ENCODE peak calls at places on chromosomes 7 and 10, in four cellular contexts. One of them, this sample, is unnamed. For H3K27me3, the result is how much of the 10 kb centered on the place peaks cover.

GRCh38 chr10:70901276-70901878 is 13.0 kb upstream of the PCBD1 start:
- DNase-seq in SJSA1: no peak
- DNase-seq in CD8-positive, alpha-beta memory T cell: no peak
- DNase-seq in GM23248: no peak
- DNase-seq in this sample: no peak

GRCh38 chr7:134254311-134254710 is 62.4 kb downstream of the SLC35B4 start:
- DNase-seq in SJSA1: no peak
- DNase-seq in CD8-positive, alpha-beta memory T cell: no peak
- DNase-seq in GM23248: peak
- DNase-seq in this sample: no peak

GRCh38 chr7:85065888-85066485 is 120.9 kb downstream of the SEMA3D start:
- DNase-seq in SJSA1: peak
- DNase-seq in CD8-positive, alpha-beta memory T cell: no peak
- DNase-seq in GM23248: no peak
- DNase-seq in this sample: no peak

GRCh38 chr10:94133239-94133638 is 139.5 kb downstream of the PLCE1 start:
- DNase-seq in SJSA1: no peak
- DNase-seq in CD8-positive, alpha-beta memory T cell: no peak
- DNase-seq in GM23248: no peak
- DNase-seq in this sample: no peak

GRCh38 chr7:128347573-128348147 is 4.0 kb upstream of the RBM28 start:
- DNase-seq in SJSA1: peak
- DNase-seq in CD8-positive, alpha-beta memory T cell: peak
- DNase-seq in GM23248: peak
- DNase-seq in this sample: peak

GRCh38 chr7:87398441-87398840 is 53.0 kb downstream of the CROT start:
- DNase-seq in SJSA1: no peak
- DNase-seq in CD8-positive, alpha-beta memory T cell: no peak
- DNase-seq in GM23248: peak
- DNase-seq in this sample: no peak

GRCh38 chr7:4759211-4759610 is 16.2 kb upstream of the AP5Z1 start:
- DNase-seq in SJSA1: no peak
- DNase-seq in CD8-positive, alpha-beta memory T cell: no peak
- DNase-seq in GM23248: no peak
- DNase-seq in this sample: no peak

GRCh38 chr7:92714767-92715166 is 121.6 kb downstream of the CDK6 start:
- DNase-seq in SJSA1: peak
- DNase-seq in CD8-positive, alpha-beta memory T cell: no peak
- DNase-seq in GM23248: no peak
- DNase-seq in this sample: no peak

GRCh38 chr10:112304460-112304859 is 21.3 kb downstream of the TECTB start:
- DNase-seq in SJSA1: no peak
- DNase-seq in CD8-positive, alpha-beta memory T cell: no peak
- DNase-seq in GM23248: peak
- DNase-seq in this sample: no peak

GRCh38 chr10:103481974-103482531 is 3.0 kb upstream of the CALHM3 start:
- DNase-seq in SJSA1: no peak
- DNase-seq in CD8-positive, alpha-beta memory T cell: no peak
- DNase-seq in GM23248: peak
- DNase-seq in this sample: peak

GRCh38 chr10:78339251-78339650 is 305.6 kb downstream of the RPS24 start:
- DNase-seq in SJSA1: no peak
- DNase-seq in CD8-positive, alpha-beta memory T cell: no peak
- DNase-seq in GM23248: no peak
- DNase-seq in this sample: no peak

GRCh38 chr7:106009511-106010226 is 46.6 kb downstream of the CDHR3 start:
- DNase-seq in SJSA1: peak
- DNase-seq in CD8-positive, alpha-beta memory T cell: peak
- DNase-seq in GM23248: peak
- DNase-seq in this sample: peak

GRCh38 chr7:27104244-27105149 is 2.0 kb upstream of the HOXA2 start:
- DNase-seq in SJSA1: no peak
- DNase-seq in CD8-positive, alpha-beta memory T cell: no peak
- DNase-seq in GM23248: no peak
- DNase-seq in this sample: no peak

GRCh38 chr10:79593377-79593776 is 17.4 kb upstream of the SFTPA1 start:
- DNase-seq in SJSA1: no peak
- DNase-seq in CD8-positive, alpha-beta memory T cell: no peak
- DNase-seq in GM23248: no peak
- DNase-seq in this sample: no peak

GRCh38 chr7:158001621-158002320 is 585.9 kb downstream of the PTPRN2 start:
- DNase-seq in SJSA1: no peak
- DNase-seq in CD8-positive, alpha-beta memory T cell: no peak
- DNase-seq in GM23248: no peak
- DNase-seq in this sample: no peak

GRCh38 chr7:2924866-2925840 is 81.0 kb upstream of the GNA12 start:
- DNase-seq in SJSA1: no peak
- DNase-seq in CD8-positive, alpha-beta memory T cell: peak
- DNase-seq in GM23248: no peak
- DNase-seq in this sample: no peak

GRCh38 chr10:95327367-95327766 is 36.6 kb upstream of the PDLIM1 start:
- DNase-seq in SJSA1: no peak
- DNase-seq in CD8-positive, alpha-beta memory T cell: no peak
- DNase-seq in GM23248: no peak
- DNase-seq in this sample: peak

GRCh38 chr10:30491204-30491603 is 57.2 kb downstream of the MAP3K8 start:
- DNase-seq in SJSA1: no peak
- DNase-seq in CD8-positive, alpha-beta memory T cell: no peak
- DNase-seq in GM23248: peak
- DNase-seq in this sample: no peak

GRCh38 chr10:133224861-133225366 is 5.1 kb upstream of the UTF1 start:
- DNase-seq in SJSA1: no peak
- DNase-seq in CD8-positive, alpha-beta memory T cell: no peak
- DNase-seq in GM23248: no peak
- DNase-seq in this sample: no peak

GRCh38 chr7:30594055-30594539 is 581 bp upstream of the GARS1 start:
- DNase-seq in SJSA1: no peak
- DNase-seq in CD8-positive, alpha-beta memory T cell: no peak
- DNase-seq in GM23248: peak
- DNase-seq in this sample: peak
- H3K4me3 ChIP-seq in SJSA1: peak
- H3K4me3 ChIP-seq in CD8-positive, alpha-beta memory T cell: peak
- H3K4me3 ChIP-seq in GM23248: peak
- H3K4me3 ChIP-seq in this sample: peak

GRCh38 chr10:43323245-43323644 is 48.2 kb upstream of the FXYD4 start:
- DNase-seq in SJSA1: no peak
- DNase-seq in CD8-positive, alpha-beta memory T cell: no peak
- DNase-seq in GM23248: no peak
- DNase-seq in this sample: no peak
- H3K27me3 ChIP-seq in SJSA1: under half
- H3K27me3 ChIP-seq in CD8-positive, alpha-beta memory T cell: under half
- H3K27me3 ChIP-seq in GM23248: under half
- H3K27me3 ChIP-seq in this sample: under half

DNA sequence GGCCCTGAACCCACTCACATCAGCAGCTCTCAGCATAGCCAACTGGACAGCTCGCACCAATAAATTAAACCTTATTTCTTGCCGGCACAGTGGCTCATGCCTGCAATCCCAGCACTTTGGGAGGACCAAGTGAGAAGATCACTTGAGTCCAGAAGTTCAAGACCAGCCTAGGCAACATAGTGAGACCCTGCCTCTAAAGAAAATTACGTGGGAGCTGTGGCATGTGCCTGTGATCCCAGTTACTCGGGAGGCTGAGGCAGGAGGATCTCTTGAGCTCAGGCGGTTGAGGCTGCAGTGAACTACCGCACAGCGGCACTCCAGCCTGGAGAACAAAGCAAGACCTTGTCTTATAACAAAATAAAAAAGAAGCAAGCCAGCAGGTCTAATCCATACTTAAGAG is 75.7 kb downstream of the SEPTIN14 start:
- DNase-seq in SJSA1: no peak
- DNase-seq in CD8-positive, alpha-beta memory T cell: no peak
- DNase-seq in GM23248: no peak
- DNase-seq in this sample: no peak
- H3K27ac ChIP-seq in SJSA1: no peak
- H3K27ac ChIP-seq in CD8-positive, alpha-beta memory T cell: no peak
- H3K27ac ChIP-seq in GM23248: no peak
- H3K27ac ChIP-seq in this sample: no peak

DNA sequence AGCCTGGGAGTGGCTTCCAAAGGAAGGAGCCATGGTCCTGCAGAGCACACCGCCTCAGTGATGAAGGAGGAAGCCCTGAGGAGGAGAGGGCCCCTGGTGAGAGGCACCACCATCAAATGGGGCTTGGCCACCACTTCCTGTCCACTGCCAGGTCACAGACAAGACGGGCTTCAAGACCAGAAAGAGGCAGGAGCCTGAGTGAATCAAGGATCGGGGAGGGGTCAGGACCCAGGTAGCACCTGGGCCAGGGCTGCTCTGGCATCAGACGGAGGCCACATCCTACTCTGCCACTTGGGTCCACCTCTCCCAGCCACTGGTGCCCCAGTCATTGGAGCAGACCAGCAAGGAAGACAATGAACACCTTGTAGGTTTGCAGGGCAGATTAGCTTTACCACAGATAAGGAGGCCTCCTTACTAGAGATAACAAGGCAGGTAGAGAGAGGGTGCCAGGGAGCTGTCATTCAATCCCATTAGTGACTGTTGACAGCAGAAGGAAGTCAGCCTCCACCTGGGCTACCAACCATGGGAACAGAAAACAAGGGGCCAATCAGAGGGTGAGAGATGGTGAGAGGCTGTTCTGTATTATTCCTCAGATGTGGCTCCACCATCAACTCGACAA is 143.4 kb downstream of the TNS3 start:
- DNase-seq in SJSA1: no peak
- DNase-seq in CD8-positive, alpha-beta memory T cell: no peak
- DNase-seq in GM23248: no peak
- DNase-seq in this sample: no peak
- H3K4me3 ChIP-seq in SJSA1: no peak
- H3K4me3 ChIP-seq in CD8-positive, alpha-beta memory T cell: no peak
- H3K4me3 ChIP-seq in GM23248: no peak
- H3K4me3 ChIP-seq in this sample: no peak

GRCh38 chr10:93081834-93082233 is 8.1 kb downstream of the CYP26A1 start:
- DNase-seq in SJSA1: peak
- DNase-seq in CD8-positive, alpha-beta memory T cell: no peak
- DNase-seq in GM23248: no peak
- DNase-seq in this sample: no peak
- H3K27me3 ChIP-seq in SJSA1: under half
- H3K27me3 ChIP-seq in CD8-positive, alpha-beta memory T cell: under half
- H3K27me3 ChIP-seq in GM23248: under half
- H3K27me3 ChIP-seq in this sample: under half

GRCh38 chr7:102064361-102065025 is 222.2 kb upstream of the SH2B2 start:
- DNase-seq in SJSA1: peak
- DNase-seq in CD8-positive, alpha-beta memory T cell: no peak
- DNase-seq in GM23248: peak
- DNase-seq in this sample: no peak
- H3K27ac ChIP-seq in SJSA1: peak
- H3K27ac ChIP-seq in CD8-positive, alpha-beta memory T cell: no peak
- H3K27ac ChIP-seq in GM23248: peak
- H3K27ac ChIP-seq in this sample: no peak

GRCh38 chr7:80488406-80488805 is 23.5 kb downstream of the GNAT3 start:
- DNase-seq in SJSA1: no peak
- DNase-seq in CD8-positive, alpha-beta memory T cell: no peak
- DNase-seq in GM23248: peak
- DNase-seq in this sample: no peak
- H3K4me3 ChIP-seq in SJSA1: no peak
- H3K4me3 ChIP-seq in CD8-positive, alpha-beta memory T cell: no peak
- H3K4me3 ChIP-seq in GM23248: no peak
- H3K4me3 ChIP-seq in this sample: no peak

GRCh38 chr10:101227765-101228681 is 1.2 kb downstream of the LBX1 start:
- DNase-seq in SJSA1: no peak
- DNase-seq in CD8-positive, alpha-beta memory T cell: no peak
- DNase-seq in GM23248: peak
- DNase-seq in this sample: peak
- H3K27me3 ChIP-seq in SJSA1: half or more
- H3K27me3 ChIP-seq in CD8-positive, alpha-beta memory T cell: half or more
- H3K27me3 ChIP-seq in GM23248: half or more
- H3K27me3 ChIP-seq in this sample: under half

GRCh38 chr10:20817646-20818045 is 79.5 kb downstream of the NEBL start:
- DNase-seq in SJSA1: no peak
- DNase-seq in CD8-positive, alpha-beta memory T cell: no peak
- DNase-seq in GM23248: no peak
- DNase-seq in this sample: no peak

GRCh38 chr10:20811131-20811530 is 86.0 kb downstream of the NEBL start:
- DNase-seq in SJSA1: no peak
- DNase-seq in CD8-positive, alpha-beta memory T cell: no peak
- DNase-seq in GM23248: no peak
- DNase-seq in this sample: no peak

GRCh38 chr10:20814116-20814515 is 83.0 kb downstream of the NEBL start:
- DNase-seq in SJSA1: no peak
- DNase-seq in CD8-positive, alpha-beta memory T cell: no peak
- DNase-seq in GM23248: no peak
- DNase-seq in this sample: no peak

GRCh38 chr10:20822825-20823224 is 74.3 kb downstream of the NEBL start:
- DNase-seq in SJSA1: no peak
- DNase-seq in CD8-positive, alpha-beta memory T cell: no peak
- DNase-seq in GM23248: no peak
- DNase-seq in this sample: no peak

GRCh38 chr10:20817116-20817515 is 80.0 kb downstream of the NEBL start:
- DNase-seq in SJSA1: no peak
- DNase-seq in CD8-positive, alpha-beta memory T cell: no peak
- DNase-seq in GM23248: no peak
- DNase-seq in this sample: no peak
- H3K27ac ChIP-seq in SJSA1: no peak
- H3K27ac ChIP-seq in CD8-positive, alpha-beta memory T cell: no peak
- H3K27ac ChIP-seq in GM23248: no peak
- H3K27ac ChIP-seq in this sample: no peak

GRCh38 chr10:122062831-122063674 is 74.1 kb downstream of the TACC2 start:
- DNase-seq in SJSA1: peak
- DNase-seq in CD8-positive, alpha-beta memory T cell: no peak
- DNase-seq in GM23248: peak
- DNase-seq in this sample: no peak
- H3K4me3 ChIP-seq in SJSA1: no peak
- H3K4me3 ChIP-seq in CD8-positive, alpha-beta memory T cell: no peak
- H3K4me3 ChIP-seq in GM23248: peak
- H3K4me3 ChIP-seq in this sample: no peak